ENCODE peak calls at places on chromosomes 16 and 17, in seven cellular contexts. One of them, this sample, is unnamed.

GRCh38 chr17:73657473-73658116 is 13.3 kb upstream of the SDK2 start:
- DNase-seq in G401: peak; percentile 12
- DNase-seq in NCI-H460: peak; percentile 47
- DNase-seq in germinal center: no peak
- DNase-seq in SHP77: peak; percentile 87
- DNase-seq in activated CD8-positive, alpha-beta memory T cell treated with anti-CD3 and anti-CD28 coated beads for 1 hour: no peak
- DNase-seq in K562: peak; percentile 29
- DNase-seq in this sample: no peak

GRCh38 chr17:61412860-61413653 is 13.4 kb downstream of the TBX2 start:
- DNase-seq in G401: no peak
- DNase-seq in NCI-H460: no peak
- DNase-seq in germinal center: peak; percentile 9
- DNase-seq in SHP77: no peak
- DNase-seq in activated CD8-positive, alpha-beta memory T cell treated with anti-CD3 and anti-CD28 coated beads for 1 hour: no peak
- DNase-seq in K562: no peak
- DNase-seq in this sample: no peak

GRCh38 chr17:20127660-20128413 is 118.7 kb downstream of the SPECC1 start:
- DNase-seq in G401: no peak
- DNase-seq in NCI-H460: peak; percentile 29
- DNase-seq in germinal center: no peak
- DNase-seq in SHP77: no peak
- DNase-seq in activated CD8-positive, alpha-beta memory T cell treated with anti-CD3 and anti-CD28 coated beads for 1 hour: no peak
- DNase-seq in K562: no peak
- DNase-seq in this sample: no peak

GRCh38 chr17:76054112-76054476 is 18.2 kb downstream of the SRP68 start:
- DNase-seq in G401: no peak
- DNase-seq in NCI-H460: no peak
- DNase-seq in germinal center: no peak
- DNase-seq in SHP77: no peak
- DNase-seq in activated CD8-positive, alpha-beta memory T cell treated with anti-CD3 and anti-CD28 coated beads for 1 hour: no peak
- DNase-seq in K562: no peak
- DNase-seq in this sample: no peak

GRCh38 chr17:32161506-32162365 is 19.4 kb downstream of the RHOT1 start:
- DNase-seq in G401: no peak
- DNase-seq in NCI-H460: no peak
- DNase-seq in germinal center: no peak
- DNase-seq in SHP77: no peak
- DNase-seq in activated CD8-positive, alpha-beta memory T cell treated with anti-CD3 and anti-CD28 coated beads for 1 hour: no peak
- DNase-seq in K562: no peak
- DNase-seq in this sample: peak; percentile 58

GRCh38 chr17:39772415-39772814 is 34.7 kb downstream of the GRB7 start:
- DNase-seq in G401: no peak
- DNase-seq in NCI-H460: no peak
- DNase-seq in germinal center: no peak
- DNase-seq in SHP77: no peak
- DNase-seq in activated CD8-positive, alpha-beta memory T cell treated with anti-CD3 and anti-CD28 coated beads for 1 hour: no peak
- DNase-seq in K562: no peak
- DNase-seq in this sample: no peak

GRCh38 chr17:31674717-31675349 is 184.2 kb downstream of the COPRS start:
- DNase-seq in G401: no peak
- DNase-seq in NCI-H460: no peak
- DNase-seq in germinal center: no peak
- DNase-seq in SHP77: no peak
- DNase-seq in activated CD8-positive, alpha-beta memory T cell treated with anti-CD3 and anti-CD28 coated beads for 1 hour: no peak
- DNase-seq in K562: no peak
- DNase-seq in this sample: peak; percentile 64

GRCh38 chr17:27741361-27741861 is 58.9 kb downstream of the NOS2 start:
- DNase-seq in G401: no peak
- DNase-seq in NCI-H460: no peak
- DNase-seq in germinal center: no peak
- DNase-seq in SHP77: no peak
- DNase-seq in activated CD8-positive, alpha-beta memory T cell treated with anti-CD3 and anti-CD28 coated beads for 1 hour: no peak
- DNase-seq in K562: no peak
- DNase-seq in this sample: no peak

GRCh38 chr17:68377771-68378201 is 79.5 kb downstream of the WIPI1 start:
- DNase-seq in G401: no peak
- DNase-seq in NCI-H460: no peak
- DNase-seq in germinal center: no peak
- DNase-seq in SHP77: no peak
- DNase-seq in activated CD8-positive, alpha-beta memory T cell treated with anti-CD3 and anti-CD28 coated beads for 1 hour: no peak
- DNase-seq in K562: no peak
- DNase-seq in this sample: no peak

GRCh38 chr17:80870401-80870800 is 121.2 kb upstream of the CHMP6 start:
- DNase-seq in G401: no peak
- DNase-seq in NCI-H460: no peak
- DNase-seq in germinal center: no peak
- DNase-seq in SHP77: no peak
- DNase-seq in activated CD8-positive, alpha-beta memory T cell treated with anti-CD3 and anti-CD28 coated beads for 1 hour: no peak
- DNase-seq in K562: no peak
- DNase-seq in this sample: no peak

GRCh38 chr16:77859493-77860232 is 71.3 kb downstream of the VAT1L start:
- DNase-seq in G401: no peak
- DNase-seq in NCI-H460: no peak
- DNase-seq in germinal center: no peak
- DNase-seq in SHP77: no peak
- DNase-seq in activated CD8-positive, alpha-beta memory T cell treated with anti-CD3 and anti-CD28 coated beads for 1 hour: no peak
- DNase-seq in K562: no peak
- DNase-seq in this sample: no peak

GRCh38 chr16:88298882-88299745 is 83.6 kb upstream of the ZNF469 start:
- DNase-seq in G401: no peak
- DNase-seq in NCI-H460: no peak
- DNase-seq in germinal center: no peak
- DNase-seq in SHP77: no peak
- DNase-seq in activated CD8-positive, alpha-beta memory T cell treated with anti-CD3 and anti-CD28 coated beads for 1 hour: no peak
- DNase-seq in K562: no peak
- DNase-seq in this sample: no peak

GRCh38 chr17:20997711-20998570 is 44.9 kb downstream of the USP22 start:
- DNase-seq in G401: peak; percentile 33
- DNase-seq in NCI-H460: no peak
- DNase-seq in germinal center: no peak
- DNase-seq in SHP77: no peak
- DNase-seq in activated CD8-positive, alpha-beta memory T cell treated with anti-CD3 and anti-CD28 coated beads for 1 hour: no peak
- DNase-seq in K562: no peak
- DNase-seq in this sample: no peak

This sample was measured in H4.